ENCODE peak calls at places on chromosomes 11 and 22, in four cellular contexts. H is RCC 7860, K is NCI-H1105 treated with DMSO at 0.1 percent for 48 hours, X is NCI-H460. G is an unnamed sample.

GRCh38 chr11:73325036-73325981 is 17.2 kb downstream of the ARHGEF17 start:
- DNase-seq in H (no peak), K (no peak), X (no peak), G (no peak)

GRCh38 chr11:59180168-59180567 is 8.2 kb downstream of the DTX4 start:
- DNase-seq in H (no peak), K (no peak), X (no peak), G (no peak)

GRCh38 chr11:76803811-76804600 is 20.9 kb downstream of the TSKU start:
- DNase-seq in H (no peak), K (no peak), X (no peak), G (no peak)

GRCh38 chr11:12017865-12018453 is 9.5 kb upstream of the DKK3 start:
- DNase-seq in H (no peak), K (no peak), X (no peak), G (no peak)

GRCh38 chr11:57072640-57073039 is 83.9 kb downstream of the OR5AK2 start:
- DNase-seq in H (peak; percentile 80), K (no peak), X (no peak), G (peak; percentile 90)

GRCh38 chr11:2731285-2732125 is 31.7 kb upstream of the KCNQ1OT1 start:
- DNase-seq in H (no peak), K (no peak), X (no peak), G (no peak)

GRCh38 chr11:2378527-2379210 is 1.6 kb downstream of the CD81 start:
- DNase-seq in H (no peak), K (no peak), X (no peak), G (no peak)

GRCh38 chr11:95042906-95043305 is 6.3 kb upstream of the KDM4F start:
- DNase-seq in H (no peak), K (no peak), X (no peak), G (no peak)

GRCh38 chr11:69243496-69244200 is 50.3 kb upstream of the MYEOV start:
- DNase-seq in H (no peak), K (no peak), X (no peak), G (no peak)

GRCh38 chr11:117877120-117877784 is 794 bp upstream of the FXYD6 start:
- DNase-seq in H (no peak), K (peak; percentile 50), X (no peak), G (no peak)

GRCh38 chr11:13924801-13925327 is 37.7 kb upstream of the SPON1 start:
- DNase-seq in H (no peak), K (no peak), X (no peak), G (no peak)

GRCh38 chr11:1116104-1116503 is 41.4 kb downstream of the MUC2 start:
- DNase-seq in H (no peak), K (no peak), X (no peak), G (no peak)

GRCh38 chr11:32297629-32298028 is 137.7 kb downstream of the WT1 start:
- DNase-seq in H (peak; percentile 49), K (peak; percentile 88), X (peak; percentile 28), G (no peak)

GRCh38 chr22:39135092-39135896 is 17.2 kb downstream of the CBX7 start:
- DNase-seq in H (peak; percentile 18), K (peak; percentile 33), X (no peak), G (no peak)

GRCh38 chr22:32200752-32201151 is 4.1 kb downstream of the RFPL2 start:
- DNase-seq in H (no peak), K (no peak), X (no peak), G (no peak)

GRCh38 chr11:1112351-1113191 is 37.9 kb downstream of the MUC2 start:
- DNase-seq in H (no peak), K (no peak), X (no peak), G (no peak)